ENCODE peak calls at places on chromosomes 3 and 15, in six cellular contexts. M, N, G, V, E and H are unnamed samples.

GRCh38 chr3:126459111-126459762 is 16.5 kb downstream of the ZXDC start:
- DNase-seq in V (no peak), G (no peak), M (no peak), E (peak; percentile 5), N (no peak), H (no peak)

GRCh38 chr3:135896613-135897012 is 68.9 kb upstream of the PPP2R3A start:
- DNase-seq in V (no peak), M (no peak), E (no peak), G (no peak), N (peak; percentile 48), H (no peak)

GRCh38 chr15:39918688-39919385 is 1.2 kb downstream of the GPR176 start:
- DNase-seq in G (no peak), E (no peak), N (peak; percentile 93), V (no peak), M (no peak), H (peak; percentile 35)

GRCh38 chr3:189275182-189275581 is 103.4 kb downstream of the TPRG1 start:
- DNase-seq in N (no peak), V (no peak), E (no peak), M (no peak), G (no peak), H (no peak)

GRCh38 chr3:197478746-197479668 is 76.8 kb downstream of the BDH1 start:
- DNase-seq in V (peak; percentile 30), G (no peak), E (no peak), M (no peak), N (no peak), H (no peak)

GRCh38 chr3:10744098-10744465 is 71.9 kb upstream of the SLC6A11 start:
- DNase-seq in E (no peak), N (no peak), G (no peak), M (no peak), V (no peak), H (no peak)

GRCh38 chr3:123385981-123386380 is 62.9 kb downstream of the ADCY5 start:
- DNase-seq in M (no peak), N (peak; percentile 31), V (peak; percentile 28), E (no peak), G (peak; percentile 62), H (peak; percentile 28)

GRCh38 chr15:39594056-39594763 is 13.3 kb downstream of the THBS1 start:
- DNase-seq in V (no peak), N (peak; percentile 34), E (no peak), M (peak; percentile 47), G (no peak), H (no peak)

GRCh38 chr3:30347679-30348216 is 258.7 kb upstream of the TGFBR2 start:
- DNase-seq in V (no peak), E (no peak), G (no peak), M (no peak), N (peak; percentile 92), H (no peak)

GRCh38 chr3:52886049-52886730 is 11.2 kb downstream of the STIMATE start:
- DNase-seq in V (no peak), G (no peak), E (no peak), N (no peak), M (no peak), H (no peak)

GRCh38 chr3:16240229-16241023 is 24.3 kb downstream of the DPH3 start:
- DNase-seq in G (no peak), E (no peak), V (no peak), N (peak; percentile 81), M (no peak), H (peak; percentile 14)

GRCh38 chr15:44084171-44084570 is 110.9 kb downstream of the FRMD5 start:
- DNase-seq in G (no peak), V (no peak), M (no peak), E (no peak), N (no peak), H (no peak)

GRCh38 chr3:65836047-65836446 is 202.7 kb downstream of the MAGI1 start:
- DNase-seq in M (no peak), G (no peak), N (peak; percentile 67), E (no peak), V (no peak), H (no peak)

GRCh38 chr15:52349062-52349700 is 53.6 kb upstream of the MYO5C start:
- DNase-seq in V (no peak), M (no peak), N (peak; percentile 37), E (no peak), G (no peak), H (no peak)

GRCh38 chr15:31409196-31409595 is 82.6 kb downstream of the KLF13 start:
- DNase-seq in M (no peak), G (no peak), V (no peak), E (no peak), N (no peak), H (no peak)

DNA sequence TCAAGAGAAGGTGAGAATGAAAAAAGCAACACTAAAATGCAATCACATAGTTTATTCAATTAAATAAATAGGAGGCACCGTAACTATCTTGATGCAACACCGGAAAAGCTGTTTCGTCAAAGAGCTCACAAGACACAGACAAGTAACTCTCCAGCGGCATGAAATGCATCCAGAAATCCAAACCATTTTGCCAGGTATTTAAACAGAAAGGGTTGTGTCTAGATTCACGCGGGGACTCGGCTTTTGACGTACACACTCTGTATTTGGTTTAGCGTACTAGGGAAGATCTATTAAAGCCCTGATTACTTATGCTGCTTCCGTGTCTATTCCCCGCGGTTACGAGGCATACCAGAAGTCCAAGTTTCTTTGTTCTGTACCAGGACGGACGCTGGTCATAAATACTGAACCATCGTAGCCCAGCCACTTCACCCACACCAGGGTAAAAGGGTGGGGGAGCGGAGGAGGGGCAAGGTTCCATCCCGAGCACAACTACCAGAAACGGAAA is 685 bp downstream of the BNIP2 start:
- DNase-seq in M (no peak), G (no peak), E (no peak), N (peak; percentile 77), V (peak; percentile 62), H (peak; percentile 74)
- TF ChIP-seq POLR2A in M (no peak), G (peak; percentile 2), E (no peak), N (peak; percentile 75), V (no peak), H (no peak)

DNA sequence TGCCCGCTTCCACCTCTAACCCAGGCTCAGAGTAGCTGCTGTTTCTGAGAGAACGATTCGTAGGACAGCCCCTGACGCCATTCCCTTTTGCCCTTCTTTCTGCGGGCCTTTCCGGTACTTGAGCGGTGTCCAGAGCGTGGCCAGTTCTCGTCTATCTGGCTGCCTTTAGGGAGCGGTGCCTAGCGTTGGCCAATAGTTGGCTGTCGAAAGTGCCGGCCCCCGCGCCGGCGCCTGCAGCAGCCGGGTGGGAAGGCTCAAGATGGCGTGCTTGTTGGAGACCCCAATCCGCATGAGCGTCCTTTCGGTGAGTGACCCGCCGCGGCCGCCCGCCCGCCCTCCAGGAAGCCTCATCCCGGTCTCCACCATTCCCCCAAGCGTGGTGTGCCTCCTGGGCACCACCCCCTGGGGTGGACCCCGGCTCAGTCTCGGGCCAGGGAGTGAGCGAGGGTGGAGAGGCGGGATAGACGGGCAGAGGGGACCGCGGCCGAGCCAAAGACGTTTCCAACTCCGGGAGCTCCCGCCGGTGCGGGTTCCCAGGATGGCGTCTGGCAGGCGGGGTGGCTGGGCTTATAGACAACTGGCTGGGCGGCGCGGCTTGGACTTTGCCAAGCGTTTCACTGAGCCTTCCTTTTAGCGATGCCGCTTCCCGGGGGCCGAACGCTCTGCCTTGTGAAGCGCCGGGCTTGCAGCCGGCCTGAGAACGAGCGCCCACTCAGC is at the start of gene ARMC8:
- DNase-seq in V (peak; percentile 61), E (peak; percentile 94), G (peak; percentile 49), N (no peak), M (peak; percentile 73), H (no peak)
- TF ChIP-seq POLR2A in V (no peak), E (no peak), G (peak; percentile 27), N (peak; percentile 31), M (peak; percentile 89), H (peak; percentile 89)

GRCh38 chr3:157142315-157142714 is 17.6 kb downstream of the CCNL1 start:
- DNase-seq in V (no peak), N (no peak), M (no peak), E (no peak), G (no peak), H (no peak)
- TF ChIP-seq POLR2A in V (no peak), N (no peak), M (no peak), E (no peak), G (no peak), H (no peak)

GRCh38 chr3:187737401-187738088 is 7.7 kb downstream of the BCL6 start:
- DNase-seq in E (peak; percentile 95), N (peak; percentile 65), M (peak; percentile 77), G (peak; percentile 79), V (peak; percentile 62), H (peak; percentile 23)
- TF ChIP-seq POLR2A in E (no peak), N (no peak), M (peak; percentile 31), G (no peak), V (no peak), H (no peak)